ENCODE peak calls at places on chromosomes 7 and 10, in nine cellular contexts. G, S, C, N, H, Z, K, Y and E are unnamed samples.

GRCh38 chr10:42981358-42982236 is 95.3 kb upstream of the RET start:
- DNase-seq in G (no peak), S (no peak), C (no peak), N (no peak), H (peak; percentile 48), Z (no peak), K (no peak), Y (no peak), E (no peak)

GRCh38 chr7:50393076-50393475 is 57.1 kb downstream of the FIGNL1 start:
- DNase-seq in G (no peak), S (no peak), C (no peak), N (no peak), H (no peak), Z (no peak), K (no peak), Y (no peak), E (no peak)

GRCh38 chr7:25897261-25897782 is 254.7 kb upstream of the NFE2L3 start:
- DNase-seq in G (no peak), S (no peak), C (no peak), N (no peak), H (no peak), Z (no peak), K (no peak), Y (no peak), E (no peak)

GRCh38 chr10:30463944-30464451 is 30.0 kb downstream of the MAP3K8 start:
- DNase-seq in G (no peak), S (no peak), C (no peak), N (no peak), H (no peak), Z (no peak), K (no peak), Y (no peak), E (no peak)

GRCh38 chr10:22682237-22683192 is 31.9 kb downstream of the PIP4K2A start:
- DNase-seq in G (no peak), S (no peak), C (peak; percentile 52), N (no peak), H (no peak), Z (no peak), K (no peak), Y (no peak), E (no peak)

GRCh38 chr10:1043532-1043995 is 5.4 kb downstream of the IDI1 start:
- DNase-seq in G (no peak), S (no peak), C (peak; percentile 72), N (peak; percentile 65), H (no peak), Z (no peak), K (peak; percentile 28), Y (no peak), E (no peak)

GRCh38 chr10:131845505-131846223 is 55.1 kb upstream of the PPP2R2D start:
- DNase-seq in G (peak; percentile 2), S (no peak), C (no peak), N (no peak), H (peak; percentile 54), Z (peak; percentile 79), K (no peak), Y (no peak), E (no peak)

GRCh38 chr7:149444260-149444659 is 16.6 kb downstream of the ZNF777 start:
- DNase-seq in G (no peak), S (no peak), C (no peak), N (no peak), H (no peak), Z (no peak), K (no peak), Y (no peak), E (no peak)

GRCh38 chr10:106224676-106225075 is 939.8 kb downstream of the SORCS1 start:
- DNase-seq in G (no peak), S (no peak), C (no peak), N (no peak), H (no peak), Z (no peak), K (no peak), Y (peak; percentile 3), E (no peak)

GRCh38 chr10:103448751-103449150 is 3.4 kb downstream of the CALHM2 start:
- DNase-seq in G (peak; percentile 66), S (peak; percentile 43), C (no peak), N (no peak), H (peak; percentile 87), Z (no peak), K (peak; percentile 82), Y (peak; percentile 48), E (no peak)

GRCh38 chr10:7305053-7305452 is 105.8 kb downstream of the SFMBT2 start:
- DNase-seq in G (no peak), S (no peak), C (no peak), N (no peak), H (no peak), Z (no peak), K (no peak), Y (no peak), E (no peak)

GRCh38 chr10:97356318-97356914 is 21.9 kb upstream of the FRAT2 start:
- DNase-seq in G (no peak), S (no peak), C (no peak), N (no peak), H (no peak), Z (no peak), K (no peak), Y (no peak), E (no peak)

GRCh38 chr10:11115337-11115736 is 97.7 kb downstream of the CELF2 start:
- DNase-seq in G (no peak), S (no peak), C (no peak), N (no peak), H (no peak), Z (no peak), K (no peak), Y (no peak), E (no peak)

GRCh38 chr10:11112718-11113117 is 95.0 kb downstream of the CELF2 start:
- DNase-seq in G (no peak), S (no peak), C (no peak), N (no peak), H (no peak), Z (no peak), K (no peak), Y (no peak), E (no peak)

GRCh38 chr10:11114251-11114650 is 96.6 kb downstream of the CELF2 start:
- DNase-seq in G (no peak), S (no peak), C (no peak), N (no peak), H (no peak), Z (no peak), K (no peak), Y (no peak), E (no peak)

GRCh38 chr10:11110499-11110898 is 92.8 kb downstream of the CELF2 start:
- DNase-seq in G (no peak), S (no peak), C (no peak), N (no peak), H (no peak), Z (no peak), K (no peak), Y (no peak), E (no peak)

DNA sequence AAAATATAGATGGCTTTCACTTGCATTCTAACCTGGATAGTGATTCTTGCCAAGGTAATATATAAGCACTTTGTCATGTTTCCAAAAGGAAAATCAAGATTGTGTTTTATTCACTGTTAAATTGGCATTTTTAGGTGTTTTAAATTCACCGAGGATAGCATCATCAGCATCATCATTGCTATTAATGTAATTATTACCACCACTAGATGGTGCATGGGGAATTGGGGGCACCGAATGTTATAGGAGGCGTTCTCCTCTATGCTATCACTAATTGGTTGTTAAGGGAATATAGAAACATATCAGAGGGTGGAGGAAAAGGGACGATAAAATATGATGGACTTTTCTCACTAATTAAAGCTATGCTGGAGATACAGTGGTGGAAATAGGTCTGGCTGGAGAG is 95.5 kb downstream of the CELF2 start:
- DNase-seq in G (no peak), S (no peak), C (peak; percentile 20), N (peak; percentile 49), H (no peak), Z (no peak), K (no peak), Y (no peak), E (no peak)
- TF ChIP-seq CTCF in G (no peak), S (peak; percentile 17), C (peak; percentile 70), N (peak; percentile 32), H (no peak), Z (peak; percentile 54), K (no peak), Y (no peak), E (peak; percentile 57)

DNA sequence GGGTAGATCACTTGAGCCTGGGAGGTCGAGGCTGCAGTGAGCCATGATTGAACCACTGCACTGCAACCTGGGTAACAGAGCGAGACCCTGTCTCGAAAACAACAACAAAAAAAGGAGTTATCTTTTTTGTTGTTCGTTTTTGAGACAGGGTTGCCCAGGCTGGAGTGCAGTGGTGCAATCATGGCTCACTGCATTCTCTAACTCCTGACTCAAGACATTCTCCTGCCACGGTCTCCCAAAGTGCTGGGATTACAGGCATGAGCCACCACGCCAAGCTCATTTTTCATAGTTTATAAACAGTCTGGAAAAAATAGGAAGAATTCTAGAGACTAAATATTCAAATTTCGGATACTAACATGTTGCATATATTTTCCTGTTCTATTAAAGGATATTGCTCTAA is 29.4 kb downstream of the SFXN4 start:
- DNase-seq in G (no peak), S (no peak), C (no peak), N (no peak), H (no peak), Z (peak; percentile 4), K (no peak), Y (no peak), E (no peak)
- TF ChIP-seq CTCF in G (no peak), S (no peak), C (no peak), N (no peak), H (no peak), Z (no peak), K (no peak), Y (no peak), E (no peak)

DNA sequence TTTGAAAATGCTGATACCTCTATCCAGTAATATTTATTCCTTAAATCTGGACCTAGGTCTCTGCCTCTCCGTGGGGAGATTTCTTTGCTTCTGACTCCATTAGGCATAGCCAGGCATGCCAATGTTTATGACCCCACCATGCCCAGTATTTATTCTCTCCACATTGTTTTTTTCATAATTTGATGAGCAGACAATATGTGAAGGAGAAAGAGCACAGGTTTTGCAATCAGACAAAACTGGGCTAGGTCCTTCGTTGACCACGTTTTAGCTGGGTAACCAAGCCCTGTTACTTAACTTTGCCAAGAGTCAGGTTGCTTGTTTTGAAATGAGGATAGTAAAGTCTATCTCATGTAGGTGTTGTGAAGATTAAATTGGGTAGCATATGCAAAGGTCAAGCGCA is 21.6 kb upstream of the PRPS1L1 start:
- DNase-seq in G (no peak), S (no peak), C (no peak), N (no peak), H (no peak), Z (no peak), K (no peak), Y (no peak), E (no peak)
- TF ChIP-seq CTCF in G (no peak), S (no peak), C (no peak), N (no peak), H (no peak), Z (no peak), K (no peak), Y (no peak), E (no peak)

GRCh38 chr10:68982389-68982788 is 6.2 kb upstream of the KIFBP start:
- DNase-seq in G (no peak), S (no peak), C (no peak), N (no peak), H (no peak), Z (no peak), K (no peak), Y (no peak), E (no peak)

DNA sequence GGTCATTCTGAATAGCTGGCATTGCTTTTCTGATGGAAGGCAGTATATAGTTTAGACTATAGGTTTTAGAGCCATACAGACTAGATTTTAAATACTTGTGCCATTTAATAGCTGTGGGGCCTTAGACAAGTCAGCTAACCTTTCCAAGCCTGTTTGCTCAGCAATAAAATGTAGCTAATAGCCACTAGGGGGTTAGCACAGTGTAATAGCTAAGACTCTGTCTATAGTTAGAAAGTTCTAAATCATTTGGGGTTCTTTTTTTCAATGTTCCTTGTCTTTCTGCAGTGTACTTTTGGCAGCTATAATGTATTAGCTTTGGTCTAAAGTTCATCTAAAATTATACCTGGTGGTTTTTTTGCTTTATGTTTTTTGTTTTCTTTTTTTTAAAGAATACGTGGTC is 7.5 kb upstream of the KIFBP start:
- DNase-seq in G (no peak), S (no peak), C (no peak), N (no peak), H (no peak), Z (no peak), K (no peak), Y (no peak), E (no peak)
- TF ChIP-seq CTCF in G (no peak), S (peak; percentile 44), C (no peak), N (no peak), H (peak; percentile 15), Z (peak; percentile 70), K (no peak), Y (peak; percentile 8), E (peak; percentile 30)